ENCODE peak calls at places on chromosome 12, in seven cellular contexts. Y is fibroblast of the conjunctiva, P is neural crest cell, X is NB4, L is HS-27A, S is Kasumi-1, N is LoVo. Q is an unnamed sample.

GRCh38 chr12:93664573-93665138 is 12.5 kb upstream of the CRADD start:
- DNase-seq in P (no peak), L (no peak), S (no peak), N (no peak), X (no peak), Y (no peak), Q (no peak)

GRCh38 chr12:118127867-118128266 is 8.1 kb upstream of the PEBP1 start:
- DNase-seq in N (no peak), P (no peak), L (no peak), X (no peak), Y (no peak), S (no peak), Q (no peak)

GRCh38 chr12:11797317-11797913 is 147.9 kb downstream of the ETV6 start:
- DNase-seq in N (no peak), Y (peak), X (peak), P (no peak), S (peak), L (peak), Q (peak)

GRCh38 chr12:40104461-40105264 is 1.2 kb downstream of the SLC2A13 start:
- DNase-seq in L (no peak), N (no peak), P (no peak), Y (no peak), S (peak), X (no peak), Q (no peak)

GRCh38 chr12:69648476-69648875 is 37.8 kb upstream of the LRRC10 start:
- DNase-seq in P (no peak), S (no peak), L (peak), N (no peak), X (no peak), Y (no peak), Q (no peak)

GRCh38 chr12:66268562-66268961 is 33.7 kb upstream of the HELB start:
- DNase-seq in S (peak), N (no peak), X (peak), L (no peak), Y (no peak), P (no peak), Q (no peak)

GRCh38 chr12:51905507-51906438 is 1.5 kb upstream of the ACVRL1 start:
- DNase-seq in Y (peak), S (no peak), P (no peak), N (no peak), X (no peak), L (no peak), Q (peak)

GRCh38 chr12:53499261-53500118 is at the start of gene MAP3K12:
- DNase-seq in S (peak), L (no peak), X (peak), N (no peak), P (peak), Y (peak), Q (peak)

GRCh38 chr12:64679487-64679983 is 69.2 kb downstream of the RASSF3 start:
- DNase-seq in S (no peak), N (peak), X (no peak), Y (peak), P (no peak), L (peak), Q (no peak)

GRCh38 chr12:132672116-132672515 is 15.0 kb downstream of the POLE start:
- DNase-seq in Y (no peak), N (no peak), S (no peak), P (no peak), X (no peak), L (no peak), Q (no peak)

Q was measured in ELF-1.